ENCODE peak calls at places on chromosomes 3 and 15, in four cellular contexts. One of them, this sample, is unnamed.

GRCh38 chr3:56131976-56132590 is 336.2 kb downstream of the ERC2 start:
- DNase-seq in lower lobe of right lung: no peak
- DNase-seq in CD4-positive, alpha-beta memory T cell: no peak
- DNase-seq in HL-60: no peak
- DNase-seq in this sample: no peak

GRCh38 chr15:48861813-48862431 is 16.0 kb upstream of the EID1 start:
- DNase-seq in CD4-positive, alpha-beta memory T cell: peak; percentile 72
- DNase-seq in HL-60: peak; percentile 63
- DNase-seq in lower lobe of right lung: no peak
- DNase-seq in this sample: peak; percentile 21

GRCh38 chr3:183980408-183980807 is 37.3 kb downstream of the ABCC5 start:
- DNase-seq in lower lobe of right lung: no peak
- DNase-seq in HL-60: no peak
- DNase-seq in CD4-positive, alpha-beta memory T cell: no peak
- DNase-seq in this sample: no peak

GRCh38 chr3:184914628-184915027 is 102.7 kb downstream of the VPS8 start:
- DNase-seq in CD4-positive, alpha-beta memory T cell: no peak
- DNase-seq in HL-60: no peak
- DNase-seq in lower lobe of right lung: no peak
- DNase-seq in this sample: no peak

GRCh38 chr3:32884532-32885031 is 66.8 kb downstream of the TRIM71 start:
- DNase-seq in lower lobe of right lung: no peak
- DNase-seq in CD4-positive, alpha-beta memory T cell: no peak
- DNase-seq in HL-60: no peak
- DNase-seq in this sample: no peak

GRCh38 chr3:62159693-62160092 is 213.7 kb downstream of the FEZF2 start:
- DNase-seq in lower lobe of right lung: no peak
- DNase-seq in CD4-positive, alpha-beta memory T cell: no peak
- DNase-seq in HL-60: no peak
- DNase-seq in this sample: no peak

GRCh38 chr3:50490438-50490970 is 12.9 kb downstream of the CACNA2D2 start:
- DNase-seq in HL-60: no peak
- DNase-seq in lower lobe of right lung: no peak
- DNase-seq in CD4-positive, alpha-beta memory T cell: no peak
- DNase-seq in this sample: no peak

GRCh38 chr15:78796510-78796909 is 14.8 kb downstream of the ADAMTS7 start:
- DNase-seq in lower lobe of right lung: no peak
- DNase-seq in CD4-positive, alpha-beta memory T cell: no peak
- DNase-seq in HL-60: no peak
- DNase-seq in this sample: no peak

GRCh38 chr3:51269466-51269865 is 115.6 kb upstream of the MANF start:
- DNase-seq in CD4-positive, alpha-beta memory T cell: no peak
- DNase-seq in HL-60: no peak
- DNase-seq in lower lobe of right lung: no peak
- DNase-seq in this sample: no peak

GRCh38 chr15:39629376-39629775 is 48.5 kb downstream of the THBS1 start:
- DNase-seq in HL-60: no peak
- DNase-seq in lower lobe of right lung: no peak
- DNase-seq in CD4-positive, alpha-beta memory T cell: peak; percentile 76
- DNase-seq in this sample: no peak

GRCh38 chr15:83206971-83207621 is 527 bp downstream of the HDGFL3 start:
- DNase-seq in CD4-positive, alpha-beta memory T cell: peak; percentile 16
- DNase-seq in lower lobe of right lung: peak; percentile 60
- DNase-seq in HL-60: no peak
- DNase-seq in this sample: peak; percentile 57

GRCh38 chr3:109047366-109047765 is 70.6 kb downstream of the MORC1 start:
- DNase-seq in lower lobe of right lung: no peak
- DNase-seq in HL-60: no peak
- DNase-seq in CD4-positive, alpha-beta memory T cell: no peak
- DNase-seq in this sample: no peak

GRCh38 chr3:11653298-11654055 is 9.8 kb upstream of the VGLL4 start:
- DNase-seq in CD4-positive, alpha-beta memory T cell: no peak
- DNase-seq in HL-60: no peak
- DNase-seq in lower lobe of right lung: no peak
- DNase-seq in this sample: no peak

DNA sequence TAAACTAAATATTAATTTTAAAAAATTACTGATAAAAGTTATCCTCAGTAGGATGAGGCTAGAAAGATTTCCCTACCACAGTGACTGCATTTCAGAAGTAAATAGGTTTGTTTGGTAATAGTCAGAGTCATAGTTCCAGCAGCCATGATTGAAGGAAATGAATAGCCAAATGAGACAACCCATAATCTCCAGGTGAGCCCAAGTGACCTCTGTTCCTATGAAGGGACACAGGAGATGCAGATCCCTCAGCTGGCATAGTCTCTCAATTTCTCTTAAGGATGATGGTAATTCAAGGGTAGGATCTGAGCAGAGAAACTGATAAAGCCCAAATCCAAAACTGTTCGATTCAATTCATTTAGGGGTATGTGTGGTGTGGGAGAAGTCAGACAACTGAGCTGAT is 461.8 kb downstream of the RAP2B start:
- DNase-seq in HL-60: no peak
- DNase-seq in lower lobe of right lung: no peak
- DNase-seq in CD4-positive, alpha-beta memory T cell: no peak
- DNase-seq in this sample: no peak
- H3K27me3 ChIP-seq in HL-60: peaks cover 3% of the 10 kb centered on the region
- H3K27me3 ChIP-seq in lower lobe of right lung: no peaks in the 10 kb centered on the region
- H3K27me3 ChIP-seq in CD4-positive, alpha-beta memory T cell: no peaks in the 10 kb centered on the region
- H3K27me3 ChIP-seq in this sample: no peaks in the 10 kb centered on the region

GRCh38 chr3:127738192-127738840 is 65.6 kb downstream of the ABTB1 start:
- DNase-seq in HL-60: no peak
- DNase-seq in CD4-positive, alpha-beta memory T cell: no peak
- DNase-seq in lower lobe of right lung: no peak
- DNase-seq in this sample: no peak
- H3K27me3 ChIP-seq in HL-60: no peaks in the 10 kb centered on the region
- H3K27me3 ChIP-seq in CD4-positive, alpha-beta memory T cell: no peaks in the 10 kb centered on the region
- H3K27me3 ChIP-seq in lower lobe of right lung: no peaks in the 10 kb centered on the region
- H3K27me3 ChIP-seq in this sample: no peaks in the 10 kb centered on the region

DNA sequence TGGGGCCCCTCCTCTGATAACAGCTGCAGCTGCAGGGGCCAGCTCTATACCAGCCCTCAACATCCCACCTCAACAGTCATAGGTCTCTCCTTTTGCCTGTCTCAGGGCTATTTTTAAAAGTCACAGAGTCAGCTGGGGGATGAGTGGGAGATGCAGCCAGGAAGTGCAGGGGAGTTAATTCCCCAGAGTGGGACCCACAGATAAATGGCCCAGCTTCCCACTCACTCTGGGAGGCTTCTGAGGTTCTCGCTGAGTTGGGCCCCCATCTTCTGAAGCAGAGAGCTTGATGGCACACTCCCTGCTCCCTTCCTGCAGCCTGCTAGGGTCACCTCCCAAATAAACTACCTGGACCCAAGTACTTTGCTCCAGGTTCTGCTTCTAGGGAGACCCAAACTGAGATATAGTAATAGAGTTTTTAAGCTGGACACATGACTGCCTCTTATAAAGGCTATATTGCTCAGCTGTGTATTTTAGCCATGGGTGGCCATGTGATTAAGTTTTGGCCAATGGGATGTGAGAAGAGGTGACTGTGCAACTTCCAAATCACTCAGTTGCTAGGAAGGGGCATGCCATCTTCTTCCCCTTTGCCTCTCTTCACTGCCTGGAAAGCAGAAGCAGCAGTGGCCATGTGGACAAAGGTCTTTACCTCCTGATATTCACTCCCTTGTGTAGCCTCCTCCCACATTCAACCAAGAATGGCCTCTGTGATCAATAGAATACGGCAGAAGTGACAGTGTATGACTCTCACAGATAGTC is 15.5 kb upstream of the VIPR1 start:
- DNase-seq in lower lobe of right lung: no peak
- DNase-seq in HL-60: peak; percentile 45
- DNase-seq in CD4-positive, alpha-beta memory T cell: no peak
- DNase-seq in this sample: no peak
- H3K27me3 ChIP-seq in lower lobe of right lung: no peaks in the 10 kb centered on the region
- H3K27me3 ChIP-seq in HL-60: no peaks in the 10 kb centered on the region
- H3K27me3 ChIP-seq in CD4-positive, alpha-beta memory T cell: no peaks in the 10 kb centered on the region
- H3K27me3 ChIP-seq in this sample: no peaks in the 10 kb centered on the region

GRCh38 chr3:141656771-141657170 is 81.3 kb upstream of the RNF7 start:
- DNase-seq in lower lobe of right lung: no peak
- DNase-seq in CD4-positive, alpha-beta memory T cell: no peak
- DNase-seq in HL-60: no peak
- DNase-seq in this sample: no peak
- H3K27me3 ChIP-seq in lower lobe of right lung: peaks cover 17% of the 10 kb centered on the region
- H3K27me3 ChIP-seq in CD4-positive, alpha-beta memory T cell: peaks cover 23% of the 10 kb centered on the region
- H3K27me3 ChIP-seq in HL-60: peaks cover 6% of the 10 kb centered on the region
- H3K27me3 ChIP-seq in this sample: no peaks in the 10 kb centered on the region

DNA sequence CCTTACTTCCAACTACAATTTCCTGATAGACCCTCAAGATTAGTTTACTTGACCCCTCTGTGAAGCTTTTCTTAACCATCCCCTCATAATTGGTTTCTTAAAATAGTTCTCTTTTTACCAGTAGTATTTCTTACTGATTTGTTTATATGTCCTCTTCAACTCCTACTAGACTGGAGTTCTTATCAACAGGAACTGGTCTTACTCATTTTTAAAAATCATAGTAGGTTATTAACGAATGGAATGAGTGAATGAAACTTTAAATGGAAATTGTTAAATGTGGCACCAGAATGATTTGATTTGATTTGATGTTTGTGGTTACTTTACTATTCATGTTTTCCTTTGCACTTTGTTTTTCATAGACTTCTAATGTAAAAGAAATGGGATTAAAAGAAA is 91.5 kb downstream of the NEO1 start:
- DNase-seq in CD4-positive, alpha-beta memory T cell: no peak
- DNase-seq in lower lobe of right lung: no peak
- DNase-seq in HL-60: no peak
- DNase-seq in this sample: no peak
- H3K27me3 ChIP-seq in CD4-positive, alpha-beta memory T cell: no peaks in the 10 kb centered on the region
- H3K27me3 ChIP-seq in lower lobe of right lung: no peaks in the 10 kb centered on the region
- H3K27me3 ChIP-seq in HL-60: peaks cover 4% of the 10 kb centered on the region
- H3K27me3 ChIP-seq in this sample: no peaks in the 10 kb centered on the region

This sample was measured in GM06990.